ENCODE peak calls at places on chromosomes 11 and 22, in eight cellular contexts. One of them, this sample, is unnamed.

GRCh38 chr11:117824571-117825537 is at the start of gene FXYD2:
- DNase-seq in endodermal cell: peak
- DNase-seq in activated CD4-positive, alpha-beta T cell treated with anti-CD3 and anti-CD28 coated beads, Interleukin-2, amount 50 U/mL, for 48 hours: no peak
- DNase-seq in stromal cell of bone marrow: no peak
- DNase-seq in Caco-2: no peak
- DNase-seq in B cell: no peak
- DNase-seq in DMS53: peak
- DNase-seq in hepatocyte: no peak
- DNase-seq in this sample: no peak

GRCh38 chr11:56013805-56014204 is 13.6 kb upstream of the OR5AS1 start:
- DNase-seq in DMS53: no peak
- DNase-seq in Caco-2: no peak
- DNase-seq in hepatocyte: no peak
- DNase-seq in stromal cell of bone marrow: no peak
- DNase-seq in B cell: no peak
- DNase-seq in endodermal cell: no peak
- DNase-seq in activated CD4-positive, alpha-beta T cell treated with anti-CD3 and anti-CD28 coated beads, Interleukin-2, amount 50 U/mL, for 48 hours: no peak
- DNase-seq in this sample: no peak

GRCh38 chr11:31968774-31969433 is 122.0 kb upstream of the RCN1 start:
- DNase-seq in hepatocyte: peak
- DNase-seq in DMS53: no peak
- DNase-seq in Caco-2: no peak
- DNase-seq in stromal cell of bone marrow: peak
- DNase-seq in B cell: no peak
- DNase-seq in endodermal cell: no peak
- DNase-seq in activated CD4-positive, alpha-beta T cell treated with anti-CD3 and anti-CD28 coated beads, Interleukin-2, amount 50 U/mL, for 48 hours: no peak
- DNase-seq in this sample: no peak

GRCh38 chr11:46277313-46277622 is 194 bp upstream of the CREB3L1 start:
- DNase-seq in B cell: no peak
- DNase-seq in activated CD4-positive, alpha-beta T cell treated with anti-CD3 and anti-CD28 coated beads, Interleukin-2, amount 50 U/mL, for 48 hours: no peak
- DNase-seq in hepatocyte: peak
- DNase-seq in stromal cell of bone marrow: peak
- DNase-seq in endodermal cell: no peak
- DNase-seq in DMS53: no peak
- DNase-seq in Caco-2: no peak
- DNase-seq in this sample: no peak

GRCh38 chr11:12744831-12745502 is 70.7 kb downstream of the TEAD1 start:
- DNase-seq in hepatocyte: no peak
- DNase-seq in activated CD4-positive, alpha-beta T cell treated with anti-CD3 and anti-CD28 coated beads, Interleukin-2, amount 50 U/mL, for 48 hours: no peak
- DNase-seq in Caco-2: no peak
- DNase-seq in endodermal cell: peak
- DNase-seq in DMS53: no peak
- DNase-seq in stromal cell of bone marrow: no peak
- DNase-seq in B cell: no peak
- DNase-seq in this sample: no peak

GRCh38 chr11:2092956-2093412 is 46.2 kb downstream of the IGF2 start:
- DNase-seq in Caco-2: no peak
- DNase-seq in stromal cell of bone marrow: peak
- DNase-seq in endodermal cell: peak
- DNase-seq in activated CD4-positive, alpha-beta T cell treated with anti-CD3 and anti-CD28 coated beads, Interleukin-2, amount 50 U/mL, for 48 hours: peak
- DNase-seq in B cell: no peak
- DNase-seq in DMS53: no peak
- DNase-seq in hepatocyte: no peak
- DNase-seq in this sample: no peak

GRCh38 chr11:123174196-123175183 is 20.6 kb downstream of the CLMP start:
- DNase-seq in DMS53: no peak
- DNase-seq in Caco-2: peak
- DNase-seq in endodermal cell: no peak
- DNase-seq in activated CD4-positive, alpha-beta T cell treated with anti-CD3 and anti-CD28 coated beads, Interleukin-2, amount 50 U/mL, for 48 hours: no peak
- DNase-seq in hepatocyte: peak
- DNase-seq in stromal cell of bone marrow: peak
- DNase-seq in B cell: no peak
- DNase-seq in this sample: no peak

GRCh38 chr11:133619973-133620372 is 87.7 kb upstream of the OPCML start:
- DNase-seq in activated CD4-positive, alpha-beta T cell treated with anti-CD3 and anti-CD28 coated beads, Interleukin-2, amount 50 U/mL, for 48 hours: no peak
- DNase-seq in B cell: no peak
- DNase-seq in DMS53: peak
- DNase-seq in stromal cell of bone marrow: no peak
- DNase-seq in endodermal cell: no peak
- DNase-seq in Caco-2: peak
- DNase-seq in hepatocyte: peak
- DNase-seq in this sample: no peak

GRCh38 chr11:47969401-47969800 is 11.0 kb upstream of the PTPRJ start:
- DNase-seq in Caco-2: no peak
- DNase-seq in DMS53: no peak
- DNase-seq in endodermal cell: no peak
- DNase-seq in activated CD4-positive, alpha-beta T cell treated with anti-CD3 and anti-CD28 coated beads, Interleukin-2, amount 50 U/mL, for 48 hours: no peak
- DNase-seq in B cell: no peak
- DNase-seq in hepatocyte: peak
- DNase-seq in stromal cell of bone marrow: no peak
- DNase-seq in this sample: no peak

GRCh38 chr11:57484141-57484710 is 23.9 kb downstream of the RTN4RL2 start:
- DNase-seq in B cell: peak
- DNase-seq in Caco-2: no peak
- DNase-seq in DMS53: no peak
- DNase-seq in endodermal cell: no peak
- DNase-seq in stromal cell of bone marrow: no peak
- DNase-seq in hepatocyte: no peak
- DNase-seq in activated CD4-positive, alpha-beta T cell treated with anti-CD3 and anti-CD28 coated beads, Interleukin-2, amount 50 U/mL, for 48 hours: no peak
- DNase-seq in this sample: peak

GRCh38 chr11:68838572-68838964 is 3.1 kb downstream of the CPT1A start:
- DNase-seq in stromal cell of bone marrow: no peak
- DNase-seq in DMS53: peak
- DNase-seq in B cell: no peak
- DNase-seq in hepatocyte: no peak
- DNase-seq in Caco-2: peak
- DNase-seq in activated CD4-positive, alpha-beta T cell treated with anti-CD3 and anti-CD28 coated beads, Interleukin-2, amount 50 U/mL, for 48 hours: peak
- DNase-seq in endodermal cell: no peak
- DNase-seq in this sample: no peak

GRCh38 chr22:44429941-44430587 is 68.0 kb downstream of the RTL6 start:
- DNase-seq in Caco-2: no peak
- DNase-seq in activated CD4-positive, alpha-beta T cell treated with anti-CD3 and anti-CD28 coated beads, Interleukin-2, amount 50 U/mL, for 48 hours: no peak
- DNase-seq in stromal cell of bone marrow: no peak
- DNase-seq in B cell: no peak
- DNase-seq in hepatocyte: no peak
- DNase-seq in endodermal cell: peak
- DNase-seq in DMS53: no peak
- DNase-seq in this sample: no peak

GRCh38 chr22:39956932-39957664 is 3.1 kb upstream of the TMA7B start:
- DNase-seq in endodermal cell: no peak
- DNase-seq in stromal cell of bone marrow: no peak
- DNase-seq in activated CD4-positive, alpha-beta T cell treated with anti-CD3 and anti-CD28 coated beads, Interleukin-2, amount 50 U/mL, for 48 hours: no peak
- DNase-seq in DMS53: peak
- DNase-seq in hepatocyte: no peak
- DNase-seq in Caco-2: no peak
- DNase-seq in B cell: no peak
- DNase-seq in this sample: peak